ENCODE peak calls at places on chromosome 17, in ten cellular contexts. M is fibroblast of the aortic adventitia; B is CD4-positive, alpha-beta T cell; K is T follicular helper cell; V is nucleus accumbens; S is prostate gland; E is naive B cell; T is heart right ventricle; I is colonic mucosa; F is mucosa of descending colon. Z is an unnamed sample.

GRCh38 chr17:83096401-83097220 is 17.2 kb downstream of the METRNL start:
- DNase-seq in B (no peak), T (no peak), K (no peak), I (peak; percentile 66), M (no peak), F (peak; percentile 70), V (no peak), E (no peak), S (peak; percentile 86), Z (no peak)

GRCh38 chr17:48952904-48953303 is 8.3 kb upstream of the SNF8 start:
- DNase-seq in I (no peak), S (no peak), V (no peak), F (no peak), E (peak; percentile 61), B (no peak), K (no peak), T (no peak), M (no peak), Z (no peak)

GRCh38 chr17:66858182-66859083 is 23.5 kb downstream of the CACNG5 start:
- DNase-seq in B (no peak), E (no peak), K (no peak), T (no peak), V (no peak), M (no peak), F (no peak), I (no peak), S (no peak), Z (no peak)

GRCh38 chr17:37413875-37414519 is 7.3 kb downstream of the TADA2A start:
- DNase-seq in F (no peak), T (no peak), S (no peak), I (no peak), E (no peak), K (no peak), M (no peak), V (no peak), B (no peak), Z (no peak)

GRCh38 chr17:32497431-32498205 is 10.8 kb downstream of the CDK5R1 start:
- DNase-seq in K (no peak), E (no peak), B (no peak), F (no peak), M (no peak), V (no peak), I (no peak), T (no peak), S (no peak), Z (no peak)

GRCh38 chr17:34998205-34998604 is 17.9 kb downstream of the LIG3 start:
- DNase-seq in B (peak; percentile 76), V (peak; percentile 20), E (peak; percentile 68), K (peak; percentile 67), S (peak; percentile 49), M (peak; percentile 66), T (peak; percentile 59), F (peak; percentile 78), I (peak; percentile 77), Z (peak; percentile 32)

GRCh38 chr17:19336938-19337711 is 25.4 kb downstream of the B9D1 start:
- DNase-seq in I (no peak), B (no peak), S (no peak), E (no peak), K (no peak), T (no peak), V (no peak), F (no peak), M (no peak), Z (no peak)

GRCh38 chr17:34301986-34302385 is 16.4 kb downstream of the CCL11 start:
- DNase-seq in I (no peak), S (no peak), B (no peak), V (no peak), F (no peak), E (no peak), T (no peak), M (peak; percentile 57), K (no peak), Z (peak; percentile 4)

GRCh38 chr17:45143767-45144198 is 4.5 kb upstream of the HEXIM1 start:
- DNase-seq in T (peak; percentile 88), I (peak; percentile 71), M (peak; percentile 89), V (no peak), S (peak; percentile 89), E (peak; percentile 60), F (peak; percentile 73), B (no peak), K (no peak), Z (peak; percentile 83)

GRCh38 chr17:81735181-81736102 is 23.4 kb downstream of the SLC25A10 start:
- DNase-seq in S (peak; percentile 49), V (no peak), T (no peak), E (peak; percentile 34), I (peak; percentile 74), M (peak; percentile 52), B (no peak), K (no peak), F (peak; percentile 60), Z (no peak)

GRCh38 chr17:68391561-68392268 is 65.6 kb downstream of the WIPI1 start:
- DNase-seq in M (peak; percentile 76), S (no peak), T (no peak), I (peak; percentile 6), B (no peak), V (no peak), E (no peak), F (no peak), K (no peak), Z (no peak)

GRCh38 chr17:49624896-49625295 is 49.2 kb downstream of the NXPH3 start:
- DNase-seq in E (no peak), M (peak; percentile 63), B (no peak), S (no peak), K (no peak), F (no peak), V (no peak), T (no peak), I (no peak), Z (no peak)

GRCh38 chr17:58275417-58275816 is 5.3 kb downstream of the MPO start:
- DNase-seq in K (no peak), E (no peak), B (no peak), V (no peak), M (no peak), S (no peak), F (no peak), I (no peak), T (no peak), Z (no peak)

GRCh38 chr17:8598913-8599312 is 31.6 kb downstream of the MYH10 start:
- DNase-seq in F (no peak), S (no peak), E (no peak), B (no peak), M (no peak), V (no peak), I (no peak), K (no peak), T (no peak), Z (no peak)

GRCh38 chr17:64357191-64357981 is 33.3 kb downstream of the PECAM1 start:
- DNase-seq in K (no peak), M (peak; percentile 95), I (peak; percentile 30), S (no peak), F (peak; percentile 40), T (peak; percentile 66), B (no peak), E (no peak), V (no peak), Z (peak; percentile 97)

GRCh38 chr17:46758614-46759013 is 59.9 kb downstream of the WNT3 start:
- DNase-seq in K (no peak), M (no peak), E (no peak), F (no peak), I (no peak), S (no peak), T (no peak), B (no peak), V (no peak), Z (no peak)

GRCh38 chr17:40548491-40548981 is 16.7 kb downstream of the CCR7 start:
- DNase-seq in V (no peak), K (no peak), B (no peak), M (no peak), S (no peak), F (no peak), I (peak; percentile 13), E (no peak), T (no peak), Z (no peak)

GRCh38 chr17:51351890-51352289 is 91.5 kb downstream of the UTP18 start:
- DNase-seq in B (no peak), V (no peak), K (no peak), S (peak; percentile 26), I (no peak), F (peak; percentile 18), M (peak; percentile 77), T (no peak), E (no peak), Z (no peak)

GRCh38 chr17:28372203-28372944 is 880 bp downstream of the SARM1 start:
- DNase-seq in S (no peak), B (no peak), M (peak; percentile 31), F (no peak), T (no peak), I (no peak), K (no peak), V (no peak), E (no peak), Z (no peak)

GRCh38 chr17:39576187-39576586 is 31.5 kb downstream of the NEUROD2 start:
- DNase-seq in V (no peak), K (no peak), S (no peak), F (no peak), T (no peak), M (no peak), B (no peak), E (no peak), I (no peak), Z (no peak)

GRCh38 chr17:63274156-63274555 is 171.9 kb downstream of the CYB561 start:
- DNase-seq in I (no peak), V (no peak), T (peak; percentile 40), S (no peak), M (peak; percentile 87), K (no peak), E (no peak), F (no peak), B (no peak), Z (peak; percentile 90)

GRCh38 chr17:79073706-79074088 is 927 bp upstream of the ENGASE start:
- DNase-seq in V (no peak), E (no peak), F (peak; percentile 88), S (peak; percentile 60), B (no peak), M (no peak), K (no peak), T (no peak), I (peak; percentile 83), Z (no peak)

GRCh38 chr17:28366605-28367004 is 1.6 kb upstream of the SEBOX start:
- DNase-seq in V (no peak), M (no peak), E (no peak), F (no peak), B (no peak), T (no peak), S (no peak), K (no peak), I (no peak), Z (no peak)